ENCODE peak calls at places on chromosomes 3 and 15, in ten cellular contexts. A is K562, T is heart left ventricle, U is ovary, E is IMR-90, C is testis, K is GM12878, B is Peyer's patch, Q is endothelial cell of umbilical vein, O is stomach. R is an unnamed sample.

GRCh38 chr3:100254168-100254777 is 6.5 kb upstream of the TBC1D23 start:
- DNase-seq in A (peak; percentile 71), C (peak; percentile 71), T (peak; percentile 68), U (peak; percentile 56), K (no peak), B (no peak), Q (peak; percentile 75), E (peak; percentile 78), O (peak; percentile 47), R (peak; percentile 47)

GRCh38 chr3:134368751-134369105 is 5.5 kb downstream of the AMOTL2 start:
- DNase-seq in E (no peak), U (no peak), O (no peak), C (no peak), K (no peak), T (no peak), B (no peak), A (no peak), Q (no peak), R (no peak)

GRCh38 chr3:112089956-112090898 is 4.0 kb downstream of the C3orf52 start:
- DNase-seq in U (no peak), Q (peak; percentile 32), C (no peak), K (no peak), A (no peak), B (no peak), E (no peak), T (no peak), O (no peak), R (no peak)

GRCh38 chr15:68175527-68175926 is 29.6 kb downstream of the CALML4 start:
- DNase-seq in Q (no peak), E (no peak), A (no peak), K (no peak), B (no peak), C (no peak), T (no peak), O (no peak), U (no peak), R (no peak)

GRCh38 chr3:62659660-62660059 is 215.6 kb downstream of the CADPS start:
- DNase-seq in T (no peak), C (no peak), K (no peak), Q (no peak), A (no peak), O (no peak), E (no peak), U (no peak), B (no peak), R (no peak)

GRCh38 chr3:196988241-196989029 is 19.8 kb upstream of the PIGZ start:
- DNase-seq in K (no peak), T (no peak), C (peak; percentile 48), O (no peak), Q (no peak), E (no peak), U (no peak), B (peak; percentile 83), A (peak; percentile 97), R (no peak)

GRCh38 chr15:42194502-42194901 is 13.6 kb downstream of the VPS39 start:
- DNase-seq in C (no peak), A (peak; percentile 24), E (peak; percentile 62), K (no peak), Q (no peak), B (no peak), O (no peak), U (no peak), T (no peak), R (no peak)

GRCh38 chr3:27659279-27660021 is 62.7 kb downstream of the EOMES start:
- DNase-seq in A (peak; percentile 42), Q (peak; percentile 55), E (peak; percentile 47), C (peak; percentile 75), U (no peak), B (peak; percentile 67), T (peak; percentile 33), O (peak; percentile 66), K (no peak), R (peak; percentile 33)

GRCh38 chr3:72080101-72080500 is 295.2 kb upstream of the PROK2 start:
- DNase-seq in U (no peak), B (no peak), Q (no peak), T (no peak), K (no peak), E (no peak), C (no peak), A (no peak), O (no peak), R (no peak)

GRCh38 chr3:72080800-72081199 is 295.9 kb upstream of the PROK2 start:
- DNase-seq in Q (no peak), A (peak; percentile 58), T (no peak), U (no peak), B (no peak), K (no peak), C (no peak), E (no peak), O (no peak), R (no peak)

GRCh38 chr3:72081456-72081855 is 296.5 kb upstream of the PROK2 start:
- DNase-seq in Q (no peak), C (no peak), O (no peak), K (no peak), B (no peak), E (no peak), A (no peak), U (no peak), T (no peak), R (no peak)

GRCh38 chr3:72082776-72083477 is 298.0 kb upstream of the PROK2 start:
- DNase-seq in U (no peak), Q (no peak), O (no peak), A (peak; percentile 32), E (no peak), K (no peak), T (no peak), B (no peak), C (no peak), R (no peak)

DNA sequence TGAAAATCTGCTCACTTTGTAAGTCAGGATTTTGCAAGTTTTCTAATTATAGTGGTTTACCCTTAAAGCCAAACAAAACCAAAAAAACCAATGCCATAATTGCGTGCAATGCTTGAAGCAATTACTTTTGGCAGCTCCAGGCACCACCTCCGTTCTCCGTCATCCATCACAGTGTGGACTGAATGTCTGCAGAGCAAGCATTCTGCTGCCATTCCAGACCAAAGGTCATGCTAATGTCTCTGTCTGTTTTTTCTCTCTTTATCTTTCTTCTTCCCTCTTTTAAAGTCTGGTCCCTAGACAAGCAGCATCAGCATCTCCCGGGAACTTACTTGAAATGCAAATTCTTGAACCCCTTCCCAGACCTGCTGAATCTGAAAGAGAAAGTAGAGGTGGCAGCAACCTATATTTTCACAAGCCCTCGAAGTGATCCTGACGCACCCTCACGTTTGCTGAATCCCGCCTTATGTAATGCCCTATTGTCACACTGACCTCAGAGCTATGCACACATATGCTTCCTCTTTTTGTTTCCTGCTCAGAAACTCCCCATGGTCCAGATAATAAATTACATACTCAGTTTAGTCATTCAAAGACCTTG is 297.3 kb upstream of the PROK2 start:
- DNase-seq in B (no peak), Q (peak; percentile 42), A (no peak), T (no peak), K (peak; percentile 80), U (no peak), E (no peak), O (peak; percentile 44), C (no peak), R (peak; percentile 66)
- H3K27ac ChIP-seq in B (peak overlapping the region; percentile 11), Q (no peak overlapping the region), A (no peak overlapping the region), T (no peak overlapping the region), K (peak overlapping the region; percentile 78), U (no peak overlapping the region), E (no peak overlapping the region), O (no peak overlapping the region), C (no peak overlapping the region), R (peak overlapping the region; percentile 34)

DNA sequence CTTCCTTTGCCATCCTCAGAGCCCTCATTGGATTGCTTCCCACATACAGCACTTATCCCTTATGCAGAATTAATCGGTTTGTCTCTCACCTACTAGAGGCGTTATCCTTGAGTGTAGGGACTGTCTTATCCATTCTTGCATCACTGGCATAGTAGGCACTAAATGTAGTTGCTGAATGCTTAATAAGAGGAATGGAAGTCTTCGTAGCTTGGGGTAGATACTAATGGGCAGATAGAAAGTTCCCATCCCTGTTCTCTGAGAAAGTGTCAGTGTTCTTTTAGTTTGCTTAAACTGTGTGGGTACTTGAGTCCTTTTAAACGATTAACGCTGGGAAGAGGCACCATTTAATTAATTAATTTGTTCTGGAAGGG is 1.4 kb upstream of the MBNL1 start:
- DNase-seq in Q (peak; percentile 50), O (no peak), A (no peak), U (no peak), K (no peak), B (no peak), C (no peak), T (no peak), E (no peak), R (no peak)
- H3K4me3 ChIP-seq in Q (peak overlapping the region; percentile 82), O (peak overlapping the region; percentile 71), A (peak overlapping the region; percentile 75), U (peak overlapping the region; percentile 84), K (no peak overlapping the region), B (peak overlapping the region; percentile 88), C (no peak overlapping the region), T (peak overlapping the region; percentile 83), E (no peak overlapping the region), R (peak overlapping the region; percentile 58)

DNA sequence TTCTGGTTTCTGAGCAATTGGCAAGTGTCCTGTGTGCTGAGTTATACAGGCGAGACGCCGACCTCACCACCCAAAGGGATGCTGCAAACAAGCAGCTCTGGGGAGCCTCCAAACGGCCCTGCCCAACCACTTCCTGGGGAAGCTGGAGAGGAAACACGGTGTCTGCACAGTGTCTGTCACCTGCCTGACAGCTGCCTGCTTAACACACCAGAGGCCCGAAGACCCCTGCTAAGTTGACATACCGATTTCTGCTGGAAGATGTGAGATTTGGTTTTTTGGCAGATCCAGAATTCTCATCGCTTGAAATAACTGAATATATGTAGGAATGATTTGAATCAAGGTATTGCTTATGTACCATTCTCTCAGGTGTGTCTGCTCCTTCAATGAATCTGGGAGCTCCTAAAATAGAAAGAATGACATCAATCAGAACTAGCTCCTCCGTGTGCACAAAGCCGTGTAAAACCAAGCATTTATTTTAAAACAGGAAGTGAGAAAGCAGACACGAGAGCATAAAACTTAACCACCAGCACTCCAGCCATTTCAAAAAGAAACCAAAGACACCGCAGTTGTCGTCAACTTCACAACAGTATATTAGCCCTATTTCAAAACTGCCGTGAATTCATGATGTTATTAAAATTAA is 27.2 kb downstream of the LRRC2 start:
- DNase-seq in A (no peak), E (peak; percentile 83), C (peak; percentile 26), T (peak; percentile 44), K (peak; percentile 97), B (peak; percentile 57), O (peak; percentile 63), Q (peak; percentile 11), U (no peak), R (no peak)
- TF ChIP-seq POLR2A in A (no peak), E (no peak), C (no peak), T (no peak), K (no peak), B (no peak), O (no peak), Q (no peak), U (no peak), R (no peak)

GRCh38 chr15:85414037-85414436 is 33.6 kb downstream of the AKAP13 start:
- DNase-seq in C (no peak), U (no peak), A (no peak), E (no peak), T (no peak), O (no peak), B (no peak), K (no peak), Q (peak; percentile 29), R (no peak)

GRCh38 chr15:85415779-85416178 is 35.4 kb downstream of the AKAP13 start:
- DNase-seq in A (no peak), O (no peak), E (peak; percentile 34), Q (no peak), B (no peak), C (no peak), T (no peak), K (no peak), U (no peak), R (no peak)

GRCh38 chr15:85412956-85413854 is 32.8 kb downstream of the AKAP13 start:
- DNase-seq in C (peak; percentile 50), O (peak; percentile 65), U (no peak), E (peak; percentile 95), Q (peak; percentile 98), B (no peak), A (no peak), T (peak; percentile 44), K (peak; percentile 96), R (peak; percentile 41)

GRCh38 chr15:85414495-85414894 is 34.1 kb downstream of the AKAP13 start:
- DNase-seq in C (no peak), E (peak; percentile 39), O (no peak), B (no peak), U (no peak), A (no peak), K (no peak), Q (peak; percentile 66), T (no peak), R (no peak)

GRCh38 chr15:85414991-85415390 is 34.6 kb downstream of the AKAP13 start:
- DNase-seq in K (no peak), T (no peak), C (no peak), U (no peak), E (no peak), O (no peak), A (no peak), Q (no peak), B (no peak), R (no peak)
- H3K27ac ChIP-seq in K (peak overlapping the region; percentile 94), T (no peak overlapping the region), C (no peak overlapping the region), U (no peak overlapping the region), E (no peak overlapping the region), O (no peak overlapping the region), A (no peak overlapping the region), Q (peak overlapping the region; percentile 77), B (peak overlapping the region; percentile 34), R (no peak overlapping the region)

R was measured in uterus.